ENCODE peak calls at places on chromosomes 5 and 9, in six cellular contexts. One of them, this sample, is unnamed.

GRCh38 chr5:32707394-32707997 is 3.6 kb upstream of the NPR3 start:
- DNase-seq in upper lobe of right lung: no peak
- DNase-seq in uterus: no peak
- DNase-seq in prostate gland: no peak
- DNase-seq in thoracic aorta: no peak
- DNase-seq in sigmoid colon: no peak
- DNase-seq in this sample: no peak

GRCh38 chr5:123549256-123549904 is 37.4 kb downstream of the CSNK1G3 start:
- DNase-seq in upper lobe of right lung: no peak
- DNase-seq in uterus: no peak
- DNase-seq in prostate gland: no peak
- DNase-seq in thoracic aorta: no peak
- DNase-seq in sigmoid colon: no peak
- DNase-seq in this sample: no peak

GRCh38 chr5:14263700-14264099 is 120.6 kb downstream of the TRIO start:
- DNase-seq in upper lobe of right lung: no peak
- DNase-seq in uterus: no peak
- DNase-seq in prostate gland: peak
- DNase-seq in thoracic aorta: no peak
- DNase-seq in sigmoid colon: no peak
- DNase-seq in this sample: no peak

GRCh38 chr5:134088994-134089560 is 25.4 kb upstream of the TCF7 start:
- DNase-seq in upper lobe of right lung: no peak
- DNase-seq in uterus: no peak
- DNase-seq in prostate gland: no peak
- DNase-seq in thoracic aorta: no peak
- DNase-seq in sigmoid colon: no peak
- DNase-seq in this sample: no peak

GRCh38 chr9:71509054-71509453 is 259.3 kb downstream of the CEMIP2 start:
- DNase-seq in upper lobe of right lung: no peak
- DNase-seq in uterus: no peak
- DNase-seq in prostate gland: no peak
- DNase-seq in thoracic aorta: no peak
- DNase-seq in sigmoid colon: no peak
- DNase-seq in this sample: no peak

GRCh38 chr9:89500008-89500407 is 2.1 kb upstream of the SEMA4D start:
- DNase-seq in upper lobe of right lung: no peak
- DNase-seq in uterus: no peak
- DNase-seq in prostate gland: no peak
- DNase-seq in thoracic aorta: no peak
- DNase-seq in sigmoid colon: no peak
- DNase-seq in this sample: no peak

GRCh38 chr5:143652104-143652700 is 159.8 kb upstream of the HMHB1 start:
- DNase-seq in upper lobe of right lung: no peak
- DNase-seq in uterus: no peak
- DNase-seq in prostate gland: no peak
- DNase-seq in thoracic aorta: no peak
- DNase-seq in sigmoid colon: no peak
- DNase-seq in this sample: no peak

GRCh38 chr9:93059097-93059959 is 827 bp downstream of the SUSD3 start:
- DNase-seq in upper lobe of right lung: no peak
- DNase-seq in uterus: peak
- DNase-seq in prostate gland: no peak
- DNase-seq in thoracic aorta: no peak
- DNase-seq in sigmoid colon: no peak
- DNase-seq in this sample: no peak

GRCh38 chr5:102581011-102581410 is 82.2 kb upstream of the SLCO6A1 start:
- DNase-seq in upper lobe of right lung: no peak
- DNase-seq in uterus: no peak
- DNase-seq in prostate gland: no peak
- DNase-seq in thoracic aorta: no peak
- DNase-seq in sigmoid colon: no peak
- DNase-seq in this sample: no peak

GRCh38 chr5:35761541-35761940 is 95.2 kb upstream of the IL7R start:
- DNase-seq in upper lobe of right lung: no peak
- DNase-seq in uterus: no peak
- DNase-seq in prostate gland: no peak
- DNase-seq in thoracic aorta: no peak
- DNase-seq in sigmoid colon: no peak
- DNase-seq in this sample: no peak

GRCh38 chr9:38405841-38406240 is 13.3 kb downstream of the ALDH1B1 start:
- DNase-seq in upper lobe of right lung: no peak
- DNase-seq in uterus: no peak
- DNase-seq in prostate gland: no peak
- DNase-seq in thoracic aorta: no peak
- DNase-seq in sigmoid colon: no peak
- DNase-seq in this sample: no peak

GRCh38 chr9:90025816-90026215 is 421.0 kb downstream of the GADD45G start:
- DNase-seq in upper lobe of right lung: no peak
- DNase-seq in uterus: no peak
- DNase-seq in prostate gland: no peak
- DNase-seq in thoracic aorta: no peak
- DNase-seq in sigmoid colon: no peak
- DNase-seq in this sample: no peak

GRCh38 chr5:56211298-56211865 is 21.7 kb downstream of the ANKRD55 start:
- DNase-seq in upper lobe of right lung: no peak
- DNase-seq in uterus: no peak
- DNase-seq in prostate gland: no peak
- DNase-seq in thoracic aorta: no peak
- DNase-seq in sigmoid colon: peak
- DNase-seq in this sample: no peak

GRCh38 chr5:75707911-75708509 is 9.2 kb downstream of the POC5 start:
- DNase-seq in upper lobe of right lung: no peak
- DNase-seq in uterus: no peak
- DNase-seq in prostate gland: no peak
- DNase-seq in thoracic aorta: no peak
- DNase-seq in sigmoid colon: no peak
- DNase-seq in this sample: no peak

GRCh38 chr5:17143335-17143734 is 74.1 kb upstream of the BASP1 start:
- DNase-seq in upper lobe of right lung: no peak
- DNase-seq in uterus: no peak
- DNase-seq in prostate gland: no peak
- DNase-seq in thoracic aorta: no peak
- DNase-seq in sigmoid colon: no peak
- DNase-seq in this sample: no peak

GRCh38 chr9:126536836-126537465 is 76.8 kb upstream of the LMX1B start:
- DNase-seq in upper lobe of right lung: peak
- DNase-seq in uterus: no peak
- DNase-seq in prostate gland: no peak
- DNase-seq in thoracic aorta: no peak
- DNase-seq in sigmoid colon: peak
- DNase-seq in this sample: no peak

GRCh38 chr5:10420468-10420867 is 21.2 kb upstream of the ROPN1L start:
- DNase-seq in upper lobe of right lung: no peak
- DNase-seq in uterus: no peak
- DNase-seq in prostate gland: no peak
- DNase-seq in thoracic aorta: no peak
- DNase-seq in sigmoid colon: no peak
- DNase-seq in this sample: no peak

GRCh38 chr5:150781706-150782614 is 3.4 kb downstream of the SMIM3 start:
- DNase-seq in upper lobe of right lung: no peak
- DNase-seq in uterus: peak
- DNase-seq in prostate gland: peak
- DNase-seq in thoracic aorta: peak
- DNase-seq in sigmoid colon: peak
- DNase-seq in this sample: no peak

GRCh38 chr9:118000581-118000980 is 296.4 kb downstream of the TLR4 start:
- DNase-seq in upper lobe of right lung: no peak
- DNase-seq in uterus: no peak
- DNase-seq in prostate gland: no peak
- DNase-seq in thoracic aorta: no peak
- DNase-seq in sigmoid colon: no peak
- DNase-seq in this sample: no peak

GRCh38 chr9:92425578-92425977 is 1.3 kb upstream of the OMD start:
- DNase-seq in upper lobe of right lung: no peak
- DNase-seq in uterus: no peak
- DNase-seq in prostate gland: no peak
- DNase-seq in thoracic aorta: no peak
- DNase-seq in sigmoid colon: no peak
- DNase-seq in this sample: no peak

GRCh38 chr9:119164716-119165115 is 204.5 kb downstream of the BRINP1 start:
- DNase-seq in upper lobe of right lung: no peak
- DNase-seq in uterus: no peak
- DNase-seq in prostate gland: no peak
- DNase-seq in thoracic aorta: no peak
- DNase-seq in sigmoid colon: no peak
- DNase-seq in this sample: no peak

GRCh38 chr9:115930472-115930871 is 223.1 kb upstream of the PAPPA start:
- DNase-seq in upper lobe of right lung: no peak
- DNase-seq in uterus: no peak
- DNase-seq in prostate gland: no peak
- DNase-seq in thoracic aorta: no peak
- DNase-seq in sigmoid colon: no peak
- DNase-seq in this sample: no peak

GRCh38 chr5:55547792-55548191 is 13.0 kb upstream of the PLPP1 start:
- DNase-seq in upper lobe of right lung: no peak
- DNase-seq in uterus: no peak
- DNase-seq in prostate gland: no peak
- DNase-seq in thoracic aorta: no peak
- DNase-seq in sigmoid colon: no peak
- DNase-seq in this sample: no peak

GRCh38 chr5:54580997-54581741 is 63.6 kb downstream of the SNX18 start:
- DNase-seq in upper lobe of right lung: no peak
- DNase-seq in uterus: no peak
- DNase-seq in prostate gland: no peak
- DNase-seq in thoracic aorta: no peak
- DNase-seq in sigmoid colon: no peak
- DNase-seq in this sample: no peak

GRCh38 chr5:171221931-171222330 is 87.1 kb upstream of the TLX3 start:
- DNase-seq in upper lobe of right lung: no peak
- DNase-seq in uterus: no peak
- DNase-seq in prostate gland: no peak
- DNase-seq in thoracic aorta: no peak
- DNase-seq in sigmoid colon: no peak
- DNase-seq in this sample: no peak

GRCh38 chr9:109479822-109480221 is 18.3 kb downstream of the PTPN3 start:
- DNase-seq in upper lobe of right lung: no peak
- DNase-seq in uterus: no peak
- DNase-seq in prostate gland: no peak
- DNase-seq in thoracic aorta: no peak
- DNase-seq in sigmoid colon: no peak
- DNase-seq in this sample: no peak

GRCh38 chr9:109478665-109479380 is 19.3 kb downstream of the PTPN3 start:
- DNase-seq in upper lobe of right lung: no peak
- DNase-seq in uterus: no peak
- DNase-seq in prostate gland: no peak
- DNase-seq in thoracic aorta: no peak
- DNase-seq in sigmoid colon: no peak
- DNase-seq in this sample: no peak

GRCh38 chr9:109481747-109482325 is 16.3 kb downstream of the PTPN3 start:
- DNase-seq in upper lobe of right lung: no peak
- DNase-seq in uterus: no peak
- DNase-seq in prostate gland: no peak
- DNase-seq in thoracic aorta: no peak
- DNase-seq in sigmoid colon: no peak
- DNase-seq in this sample: no peak

GRCh38 chr9:109483771-109484442 is 14.2 kb downstream of the PTPN3 start:
- DNase-seq in upper lobe of right lung: no peak
- DNase-seq in uterus: no peak
- DNase-seq in prostate gland: no peak
- DNase-seq in thoracic aorta: no peak
- DNase-seq in sigmoid colon: no peak
- DNase-seq in this sample: no peak

GRCh38 chr9:109482391-109482916 is 15.7 kb downstream of the PTPN3 start:
- DNase-seq in upper lobe of right lung: no peak
- DNase-seq in uterus: no peak
- DNase-seq in prostate gland: no peak
- DNase-seq in thoracic aorta: no peak
- DNase-seq in sigmoid colon: no peak
- DNase-seq in this sample: no peak
- H3K27ac ChIP-seq in upper lobe of right lung: no peak
- H3K27ac ChIP-seq in uterus: no peak
- H3K27ac ChIP-seq in prostate gland: no peak
- H3K27ac ChIP-seq in thoracic aorta: peak
- H3K27ac ChIP-seq in sigmoid colon: no peak
- H3K27ac ChIP-seq in this sample: peak

GRCh38 chr9:4583001-4583400 is 79.1 kb upstream of the PLPP6 start:
- DNase-seq in upper lobe of right lung: no peak
- DNase-seq in uterus: no peak
- DNase-seq in prostate gland: no peak
- DNase-seq in thoracic aorta: no peak
- DNase-seq in sigmoid colon: no peak
- DNase-seq in this sample: no peak
- H3K27ac ChIP-seq in upper lobe of right lung: no peak
- H3K27ac ChIP-seq in uterus: no peak
- H3K27ac ChIP-seq in prostate gland: no peak
- H3K27ac ChIP-seq in thoracic aorta: no peak
- H3K27ac ChIP-seq in sigmoid colon: no peak
- H3K27ac ChIP-seq in this sample: no peak

GRCh38 chr5:138528208-138528607 is 14.8 kb downstream of the ETF1 start:
- DNase-seq in upper lobe of right lung: no peak
- DNase-seq in uterus: no peak
- DNase-seq in prostate gland: no peak
- DNase-seq in thoracic aorta: no peak
- DNase-seq in sigmoid colon: no peak
- DNase-seq in this sample: no peak
- H3K27ac ChIP-seq in upper lobe of right lung: no peak
- H3K27ac ChIP-seq in uterus: no peak
- H3K27ac ChIP-seq in prostate gland: no peak
- H3K27ac ChIP-seq in thoracic aorta: no peak
- H3K27ac ChIP-seq in sigmoid colon: no peak
- H3K27ac ChIP-seq in this sample: no peak

GRCh38 chr9:105244274-105244995 is at the start of gene SLC44A1:
- DNase-seq in upper lobe of right lung: peak
- DNase-seq in uterus: peak
- DNase-seq in prostate gland: peak
- DNase-seq in thoracic aorta: peak
- DNase-seq in sigmoid colon: peak
- DNase-seq in this sample: peak

GRCh38 chr9:105242062-105242461 is 2.4 kb upstream of the SLC44A1 start:
- DNase-seq in upper lobe of right lung: no peak
- DNase-seq in uterus: no peak
- DNase-seq in prostate gland: no peak
- DNase-seq in thoracic aorta: no peak
- DNase-seq in sigmoid colon: no peak
- DNase-seq in this sample: no peak

GRCh38 chr9:105243935-105244273 is 547 bp upstream of the SLC44A1 start:
- DNase-seq in upper lobe of right lung: no peak
- DNase-seq in uterus: no peak
- DNase-seq in prostate gland: no peak
- DNase-seq in thoracic aorta: no peak
- DNase-seq in sigmoid colon: no peak
- DNase-seq in this sample: no peak

GRCh38 chr9:105242557-105242956 is 1.9 kb upstream of the SLC44A1 start:
- DNase-seq in upper lobe of right lung: no peak
- DNase-seq in uterus: no peak
- DNase-seq in prostate gland: no peak
- DNase-seq in thoracic aorta: no peak
- DNase-seq in sigmoid colon: no peak
- DNase-seq in this sample: no peak

GRCh38 chr9:105243015-105243686 is 1.3 kb upstream of the SLC44A1 start:
- DNase-seq in upper lobe of right lung: no peak
- DNase-seq in uterus: no peak
- DNase-seq in prostate gland: no peak
- DNase-seq in thoracic aorta: no peak
- DNase-seq in sigmoid colon: no peak
- DNase-seq in this sample: no peak
- H3K27ac ChIP-seq in upper lobe of right lung: peak
- H3K27ac ChIP-seq in uterus: peak
- H3K27ac ChIP-seq in prostate gland: peak
- H3K27ac ChIP-seq in thoracic aorta: peak
- H3K27ac ChIP-seq in sigmoid colon: peak
- H3K27ac ChIP-seq in this sample: peak

This sample was measured in caudate nucleus.